ENCODE peak calls at places on chromosomes 16 and 17, in four cellular contexts. R is DND-41; Q is left ventricle myocardium inferior; N is CD8-positive, alpha-beta memory T cell. J is an unnamed sample.

GRCh38 chr17:13813347-13814240 is 211.9 kb upstream of the HS3ST3A1 start:
- DNase-seq in Q (no peak), N (no peak), R (no peak), J (no peak)

GRCh38 chr17:61878520-61878919 is 15.2 kb upstream of the BRIP1 start:
- DNase-seq in Q (no peak), N (no peak), R (no peak), J (no peak)

GRCh38 chr17:47872019-47872650 is 21.2 kb upstream of the SP6 start:
- DNase-seq in R (no peak), N (no peak), Q (no peak), J (no peak)

GRCh38 chr16:72561-73537 is at the start of gene RHBDF1:
- DNase-seq in Q (peak), R (no peak), N (no peak), J (peak)

GRCh38 chr17:6548034-6548433 is 8.3 kb downstream of the PITPNM3 start:
- DNase-seq in Q (no peak), N (no peak), R (no peak), J (no peak)

GRCh38 chr16:31568577-31569359 is 41.1 kb downstream of the AHSP start:
- DNase-seq in R (no peak), N (no peak), Q (peak), J (peak)

GRCh38 chr17:45123930-45124796 is 8.2 kb downstream of the PLCD3 start:
- DNase-seq in N (peak), Q (no peak), R (no peak), J (peak)

GRCh38 chr16:67767953-67768352 is 38.4 kb downstream of the RANBP10 start:
- DNase-seq in Q (no peak), R (no peak), N (no peak), J (peak)

GRCh38 chr17:19955099-19955498 is 22.5 kb downstream of the AKAP10 start:
- DNase-seq in Q (no peak), N (no peak), R (no peak), J (no peak)

GRCh38 chr17:13977837-13978236 is 91.5 kb upstream of the COX10 start:
- DNase-seq in N (no peak), Q (no peak), R (no peak), J (no peak)

GRCh38 chr17:82531431-82531881 is 11.9 kb downstream of the FOXK2 start:
- DNase-seq in Q (no peak), N (no peak), R (no peak), J (peak)

GRCh38 chr16:23408242-23409201 is 44.5 kb downstream of the COG7 start:
- DNase-seq in N (no peak), R (no peak), Q (peak), J (peak)

GRCh38 chr16:71474864-71475263 is 12.8 kb upstream of the ZNF23 start:
- DNase-seq in R (no peak), N (no peak), Q (no peak), J (peak)
- H3K4me3 ChIP-seq in R (no peak), N (no peak), Q (no peak), J (no peak)

GRCh38 chr16:51148674-51149228 is 2.3 kb downstream of the SALL1 start:
- DNase-seq in N (no peak), R (no peak), Q (no peak), J (peak)

GRCh38 chr16:51150159-51150893 is 744 bp downstream of the SALL1 start:
- DNase-seq in Q (no peak), N (no peak), R (no peak), J (no peak)

GRCh38 chr16:51150894-51151320 is at the start of gene SALL1:
- DNase-seq in N (no peak), Q (no peak), R (no peak), J (no peak)

GRCh38 chr16:51149251-51149661 is 1.8 kb downstream of the SALL1 start:
- DNase-seq in R (no peak), Q (no peak), N (no peak), J (no peak)

GRCh38 chr16:51149721-51150158 is 1.3 kb downstream of the SALL1 start:
- DNase-seq in N (no peak), R (no peak), Q (no peak), J (no peak)
- H3K4me3 ChIP-seq in N (no peak), R (no peak), Q (peak), J (peak)

DNA sequence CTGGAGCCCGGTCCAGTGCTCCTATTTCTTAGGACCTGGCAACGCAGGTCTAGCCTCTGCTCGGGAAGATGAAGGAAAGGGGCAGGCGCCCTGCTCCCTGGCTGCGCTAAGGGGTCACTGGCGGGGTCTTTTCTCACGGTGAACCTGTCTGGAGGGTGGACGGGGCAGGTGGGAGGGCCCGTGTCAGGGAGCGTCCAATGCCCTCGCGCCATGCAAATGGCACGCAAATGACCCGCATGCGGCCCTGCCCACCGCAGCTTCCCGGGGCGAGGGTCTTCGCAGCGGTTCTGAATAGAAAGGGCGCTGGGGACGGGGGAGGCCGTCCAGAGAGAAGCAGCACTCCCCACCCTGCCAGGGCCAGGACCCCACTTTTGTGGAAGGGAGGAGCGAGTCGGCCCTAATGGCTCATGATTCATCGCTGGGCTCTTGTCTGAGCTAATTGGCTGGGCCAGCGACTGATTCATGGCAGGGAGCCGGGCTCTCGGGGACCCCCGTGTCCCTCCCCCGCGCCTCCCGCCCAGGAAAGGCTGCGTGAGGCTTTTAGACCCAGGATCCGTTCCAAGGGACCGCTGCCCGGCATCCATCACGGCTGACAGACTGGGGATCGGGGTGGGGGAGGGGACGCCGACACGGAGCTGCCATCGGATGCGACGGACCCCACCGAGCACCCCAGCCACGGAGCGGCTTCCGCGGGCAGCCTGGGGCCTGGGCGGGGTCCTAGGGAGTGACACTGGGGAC is 25.1 kb upstream of the NGFR start:
- DNase-seq in N (no peak), Q (peak), R (no peak), J (no peak)
- H3K4me3 ChIP-seq in N (no peak), Q (peak), R (no peak), J (no peak)

DNA sequence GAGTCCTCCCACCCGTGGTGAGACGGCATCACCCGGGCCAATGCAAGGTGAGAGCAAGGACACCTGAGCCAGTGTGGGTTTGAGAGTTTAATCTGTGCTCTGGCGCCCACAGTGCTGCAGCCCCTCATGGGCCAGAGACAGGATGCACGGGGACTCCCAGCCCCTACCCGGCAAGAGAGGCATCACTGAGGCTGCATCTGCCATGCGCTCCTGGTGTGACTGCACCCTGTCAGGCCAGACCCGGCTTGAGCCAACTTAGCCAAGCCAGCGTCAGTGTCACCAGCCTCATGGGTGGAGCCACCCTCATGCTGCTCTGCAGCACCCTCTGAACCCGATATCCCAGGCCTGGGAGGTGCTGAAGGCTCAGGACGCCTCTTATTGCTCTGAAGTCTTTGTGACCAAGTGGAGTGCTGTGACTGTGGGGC is 1.3 kb upstream of the BRICD5 start:
- DNase-seq in R (no peak), Q (no peak), N (no peak), J (no peak)
- H3K4me3 ChIP-seq in R (no peak), Q (peak), N (no peak), J (no peak)

GRCh38 chr16:86495357-86495701 is 15.0 kb upstream of the FOXF1 start:
- DNase-seq in Q (no peak), R (no peak), N (no peak), J (no peak)
- H3K4me3 ChIP-seq in Q (no peak), R (no peak), N (no peak), J (no peak)

GRCh38 chr17:75937652-75938051 is 3.2 kb downstream of the FBF1 start:
- DNase-seq in R (no peak), N (no peak), Q (no peak), J (no peak)

GRCh38 chr17:75945202-75945601 is 4.4 kb upstream of the FBF1 start:
- DNase-seq in Q (no peak), N (no peak), R (no peak), J (no peak)

GRCh38 chr17:75942473-75942872 is 1.6 kb upstream of the FBF1 start:
- DNase-seq in Q (no peak), N (no peak), R (no peak), J (no peak)

GRCh38 chr17:75940727-75941441 is at the start of gene FBF1:
- DNase-seq in N (peak), R (peak), Q (peak), J (peak)

DNA sequence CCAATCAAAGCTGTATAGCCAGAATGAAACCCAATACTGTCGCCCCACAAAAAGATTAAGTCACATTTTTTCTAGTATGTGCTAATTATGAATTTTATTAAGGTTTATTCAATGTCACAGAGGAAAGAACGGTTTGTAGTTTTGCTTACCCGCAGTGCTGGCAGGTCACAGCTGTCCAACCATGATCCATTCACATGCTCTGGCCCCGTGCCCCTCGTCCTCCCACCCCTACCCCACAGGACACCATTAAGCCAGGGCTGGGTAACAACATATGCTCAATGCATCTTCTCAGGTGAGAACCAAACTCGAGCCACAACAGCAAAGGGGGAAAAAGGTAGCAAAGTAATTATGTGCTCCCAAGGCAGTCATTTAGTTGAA is 589 bp upstream of the FBF1 start:
- DNase-seq in R (no peak), N (no peak), Q (no peak), J (no peak)
- H3K4me3 ChIP-seq in R (peak), N (peak), Q (peak), J (peak)

GRCh38 chr17:43845772-43846171 is 1.2 kb upstream of the CD300LG start:
- DNase-seq in Q (no peak), R (no peak), N (no peak), J (no peak)

GRCh38 chr17:43846963-43847369 is at the start of gene CD300LG:
- DNase-seq in R (no peak), Q (no peak), N (no peak), J (no peak)

GRCh38 chr17:43846221-43846712 is 709 bp upstream of the CD300LG start:
- DNase-seq in Q (peak), R (peak), N (peak), J (peak)

GRCh38 chr17:43842975-43843325 is 4.0 kb upstream of the CD300LG start:
- DNase-seq in N (no peak), Q (no peak), R (no peak), J (no peak)

GRCh38 chr17:43844241-43844640 is 2.7 kb upstream of the CD300LG start:
- DNase-seq in N (no peak), Q (no peak), R (no peak), J (no peak)
- H3K4me3 ChIP-seq in N (no peak), Q (no peak), R (no peak), J (no peak)

DNA sequence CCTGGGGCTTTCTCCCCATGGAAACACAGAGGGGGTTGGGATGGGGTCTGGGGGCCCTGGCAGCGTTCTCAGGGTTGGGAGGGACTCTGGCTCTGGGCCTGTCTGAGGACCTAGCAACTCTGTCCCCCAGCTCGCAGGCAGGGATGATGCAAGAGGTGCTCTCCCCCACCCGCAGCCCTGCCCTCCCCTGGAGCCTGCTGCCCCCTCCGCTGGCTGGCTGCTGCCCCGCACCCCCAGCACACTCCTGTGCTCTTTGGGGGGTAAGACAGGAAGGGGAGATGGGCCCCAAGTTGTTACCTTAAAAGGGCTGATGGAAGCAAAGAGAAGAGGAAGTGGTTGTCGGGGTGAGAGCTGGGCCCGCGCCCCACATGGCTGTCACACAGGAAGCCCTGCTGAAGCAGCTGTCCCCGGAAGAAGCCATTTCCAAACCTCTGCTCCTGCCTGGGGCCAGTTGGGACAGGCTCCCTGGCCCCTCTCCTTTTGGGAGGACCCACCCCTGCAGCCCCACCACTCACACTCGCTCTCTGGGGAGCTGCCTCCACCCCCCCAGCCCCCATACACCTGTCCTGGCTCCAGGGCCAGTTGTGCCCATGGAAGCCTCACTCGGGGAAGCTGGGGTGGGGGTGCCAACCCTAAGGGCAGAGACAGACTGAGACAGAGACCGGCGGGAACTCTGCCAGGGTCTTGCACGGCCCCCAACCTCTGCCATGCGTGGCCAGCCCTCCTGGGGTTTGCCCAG is 2.5 kb downstream of the CORO1A start:
- DNase-seq in R (peak), N (peak), Q (peak), J (no peak)
- H3K4me3 ChIP-seq in R (peak), N (peak), Q (peak), J (no peak)

GRCh38 chr17:59764292-59764741 is 56.9 kb downstream of the VMP1 start:
- DNase-seq in R (no peak), Q (no peak), N (no peak), J (peak)
- H3K4me3 ChIP-seq in R (no peak), Q (no peak), N (no peak), J (no peak)

DNA sequence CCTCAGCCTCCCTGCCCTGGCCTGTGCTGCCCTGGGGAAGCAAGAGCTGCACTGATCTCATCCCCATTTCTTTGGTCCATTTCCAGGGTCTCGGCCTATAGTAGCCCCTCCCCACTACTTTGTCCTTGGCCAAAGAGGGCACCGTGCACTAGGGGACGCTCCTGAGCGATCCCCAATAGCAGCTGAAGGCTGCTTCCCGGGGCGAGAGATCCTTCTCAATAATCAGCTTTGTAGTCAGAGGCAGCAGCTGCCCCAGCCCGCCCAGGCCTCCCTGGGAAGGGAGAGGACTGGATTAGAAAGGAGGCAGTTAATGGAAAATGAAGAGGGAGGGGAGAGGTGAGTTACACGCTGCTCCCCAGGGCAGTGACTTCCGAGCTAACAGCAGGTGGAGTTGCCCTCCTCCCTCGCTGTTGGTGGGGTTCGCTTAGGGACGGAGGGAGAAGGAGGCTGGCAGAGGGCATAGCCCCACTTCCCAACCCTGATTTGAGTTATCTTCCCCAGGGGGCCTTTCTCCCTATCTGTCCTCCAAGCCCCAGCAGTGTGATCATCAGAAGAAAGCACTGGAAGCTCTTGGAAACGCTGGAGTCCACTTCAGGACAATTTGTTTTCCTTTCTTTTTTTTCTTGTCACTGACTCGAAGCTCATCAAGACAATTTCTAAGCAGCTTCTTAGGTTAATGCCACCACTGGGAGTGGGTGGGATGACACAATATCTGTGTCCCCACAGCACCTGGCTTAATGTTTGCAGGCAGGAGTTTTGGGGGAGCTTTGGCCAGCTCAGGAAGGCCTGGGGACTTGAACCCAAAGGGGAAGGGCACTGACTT is 2.6 kb downstream of the MXRA7 start:
- DNase-seq in Q (peak), N (no peak), R (no peak), J (no peak)
- H3K4me3 ChIP-seq in Q (peak), N (no peak), R (no peak), J (peak)